ENCODE peak calls at places on chromosomes 11 and 22, in ten cellular contexts. U is SK-N-SH, F is sigmoid colon, Z is brain microvascular endothelial cell, A is progenitor cell of endocrine pancreas, B is lower leg skin, M is endothelial cell of umbilical vein, J is Peyer's patch, E is fibroblast of lung, X is Calu3. G is an unnamed sample.

GRCh38 chr11:45275823-45276222 is 10.3 kb downstream of the SYT13 start:
- DNase-seq in J (no peak), B (no peak), X (no peak), F (no peak), A (no peak), Z (no peak), U (no peak), M (no peak), E (no peak), G (no peak)

GRCh38 chr11:69524291-69524882 is 42.9 kb downstream of the LINC01488 start:
- DNase-seq in F (peak), X (peak), J (no peak), Z (no peak), M (no peak), U (no peak), A (no peak), E (peak), B (no peak), G (no peak)

GRCh38 chr11:2209900-2210321 is 38.3 kb upstream of the TH start:
- DNase-seq in U (no peak), F (peak), M (no peak), A (no peak), J (peak), B (peak), E (no peak), X (no peak), Z (no peak), G (no peak)

GRCh38 chr11:30046211-30046945 is 29.5 kb upstream of the KCNA4 start:
- DNase-seq in X (no peak), E (no peak), U (peak), J (no peak), A (no peak), Z (no peak), B (no peak), F (no peak), M (no peak), G (no peak)

GRCh38 chr11:85767277-85767676 is 43.7 kb downstream of the SYTL2 start:
- DNase-seq in B (no peak), F (no peak), X (no peak), A (no peak), E (no peak), Z (no peak), J (no peak), U (no peak), M (no peak), G (no peak)

GRCh38 chr11:69834811-69835800 is 15.9 kb upstream of the FGF3 start:
- DNase-seq in F (peak), Z (no peak), A (no peak), J (peak), B (no peak), X (no peak), E (peak), U (peak), M (no peak), G (no peak)

GRCh38 chr11:46238078-46238966 is 39.1 kb upstream of the CREB3L1 start:
- DNase-seq in E (peak), J (peak), B (peak), U (peak), Z (peak), X (peak), A (peak), M (peak), F (peak), G (peak)

GRCh38 chr11:47524200-47524874 is 28.6 kb downstream of the CELF1 start:
- DNase-seq in E (no peak), J (no peak), B (no peak), F (peak), X (no peak), U (peak), M (peak), Z (no peak), A (no peak), G (no peak)

GRCh38 chr11:10565493-10565892 is 3.0 kb downstream of the LYVE1 start:
- DNase-seq in Z (no peak), J (no peak), B (no peak), X (no peak), F (no peak), M (no peak), E (no peak), U (no peak), A (no peak), G (no peak)

GRCh38 chr22:36088292-36088691 is 59.7 kb upstream of the RBFOX2 start:
- DNase-seq in U (no peak), F (peak), A (no peak), Z (no peak), J (no peak), B (no peak), X (no peak), E (no peak), M (no peak), G (no peak)

GRCh38 chr22:49017769-49018330 is 809.8 kb downstream of the BRD1 start:
- DNase-seq in X (no peak), U (peak), E (no peak), B (no peak), F (peak), M (no peak), J (no peak), A (no peak), Z (no peak), G (no peak)

GRCh38 chr22:30813936-30814335 is 119.3 kb downstream of the OSBP2 start:
- DNase-seq in M (no peak), X (no peak), J (no peak), B (no peak), A (no peak), E (no peak), F (no peak), Z (no peak), U (no peak), G (no peak)

GRCh38 chr11:57649826-57650738 is at the start of gene YPEL4:
- DNase-seq in B (peak), A (no peak), E (peak), M (peak), X (peak), J (peak), U (peak), F (peak), Z (peak), G (no peak)

GRCh38 chr11:118572914-118573550 is 823 bp downstream of the ARCN1 start:
- DNase-seq in Z (peak), B (no peak), E (peak), A (no peak), J (no peak), M (peak), U (peak), X (no peak), F (no peak), G (no peak)

GRCh38 chr11:11876458-11876857 is 34.7 kb downstream of the USP47 start:
- DNase-seq in Z (peak), F (no peak), A (no peak), B (no peak), M (no peak), J (no peak), U (no peak), E (no peak), X (peak), G (peak)

GRCh38 chr11:10528121-10528520 is 12.9 kb downstream of the RNF141 start:
- DNase-seq in B (no peak), J (no peak), U (no peak), M (peak), F (no peak), E (no peak), A (no peak), Z (no peak), X (no peak), G (no peak)

GRCh38 chr11:64863381-64864060 is 14.9 kb downstream of the EHD1 start:
- DNase-seq in A (no peak), X (no peak), F (peak), M (no peak), Z (no peak), B (no peak), J (no peak), E (no peak), U (no peak), G (no peak)

GRCh38 chr11:4713241-4713640 is 8.7 kb downstream of the MMP26 start:
- DNase-seq in F (no peak), E (no peak), Z (peak), U (no peak), X (no peak), B (no peak), M (no peak), J (no peak), A (no peak), G (no peak)

GRCh38 chr11:44866301-44866700 is 84.4 kb downstream of the TP53I11 start:
- DNase-seq in B (no peak), U (no peak), M (no peak), A (no peak), J (no peak), X (no peak), F (no peak), E (no peak), Z (no peak), G (no peak)

GRCh38 chr22:30023099-30023498 is 57.2 kb upstream of the HORMAD2 start:
- DNase-seq in J (no peak), Z (no peak), B (no peak), M (no peak), E (no peak), F (no peak), X (no peak), A (no peak), U (no peak), G (no peak)

GRCh38 chr11:7604331-7604973 is 68.8 kb downstream of the CYB5R2 start:
- DNase-seq in Z (no peak), J (peak), E (no peak), F (no peak), U (no peak), A (no peak), B (no peak), M (peak), X (peak), G (no peak)

GRCh38 chr11:20043992-20044391 is 116.3 kb downstream of the DBX1 start:
- DNase-seq in F (no peak), Z (no peak), B (no peak), E (no peak), J (no peak), X (no peak), U (no peak), A (no peak), M (no peak), G (no peak)

GRCh38 chr11:43021466-43021865 is 290.3 kb upstream of the API5 start:
- DNase-seq in B (no peak), J (no peak), F (no peak), U (peak), E (no peak), Z (no peak), A (no peak), M (no peak), X (no peak), G (peak)
- TF ChIP-seq CTCF in B (no peak), J (no peak), F (no peak), U (no peak), E (no peak), Z (no peak), A (peak), M (no peak), X (no peak), G (peak)

DNA sequence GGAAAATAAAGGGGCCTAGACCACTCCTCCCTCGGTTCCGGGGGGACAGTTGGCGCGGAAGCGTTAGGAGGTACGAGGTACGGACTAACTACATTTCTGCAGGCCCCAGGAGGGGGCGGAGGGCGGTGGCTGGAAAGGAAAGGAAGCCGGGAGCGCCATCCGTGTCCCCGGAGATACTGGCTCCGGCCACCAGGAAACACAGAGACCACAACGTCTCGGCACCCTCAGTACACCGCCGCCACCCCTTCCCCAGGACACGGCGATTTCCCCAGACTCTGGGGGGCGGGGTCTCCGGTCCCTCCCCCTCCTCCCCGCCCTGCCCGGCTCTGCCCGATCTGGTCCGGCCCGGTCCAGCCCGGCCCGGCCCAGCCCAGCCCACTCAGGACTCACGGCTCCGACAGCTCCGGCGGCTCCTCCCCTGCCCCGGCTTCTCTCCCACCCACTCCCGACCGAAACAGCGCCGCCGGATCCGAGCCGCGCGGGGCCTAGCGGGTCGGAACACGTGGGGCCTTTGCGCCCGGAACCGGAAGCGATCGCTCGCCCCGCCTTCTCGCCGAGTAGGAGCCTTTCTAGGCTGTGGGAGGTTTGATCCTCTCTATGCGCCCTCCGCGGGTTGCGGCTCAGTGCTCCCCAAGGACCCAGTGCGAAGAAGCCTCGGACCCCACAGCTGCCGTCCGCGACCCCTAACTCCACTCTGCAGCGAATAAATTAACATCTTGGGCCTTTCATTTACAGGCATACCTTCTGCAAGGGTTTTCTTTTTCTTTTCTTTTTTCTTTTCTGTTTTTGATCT is at the start of gene ZNF202:
- DNase-seq in B (peak), X (peak), E (peak), U (peak), A (peak), Z (peak), J (peak), M (peak), F (peak), G (peak)
- TF ChIP-seq CTCF in B (no peak), X (no peak), E (peak), U (peak), A (peak), Z (peak), J (no peak), M (peak), F (no peak), G (peak)

DNA sequence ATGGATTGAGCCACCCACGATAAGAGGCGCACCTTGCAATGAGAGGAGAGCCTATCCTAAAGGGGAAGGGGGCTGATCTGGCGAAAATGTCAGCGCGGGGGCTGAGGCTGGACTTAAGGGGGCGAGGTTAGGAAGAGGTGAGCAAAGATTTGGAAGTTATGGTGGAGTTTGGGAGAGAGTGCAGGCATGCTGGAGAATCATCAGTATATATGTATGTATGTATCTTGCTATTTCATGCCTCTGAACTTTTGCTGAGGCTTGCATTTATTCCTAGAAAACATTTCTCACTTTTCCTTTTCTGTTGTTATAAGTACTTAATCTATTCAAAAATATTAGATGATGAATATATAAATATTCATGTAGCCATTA is 17.2 kb upstream of the THRSP start:
- DNase-seq in J (no peak), B (no peak), X (no peak), M (no peak), Z (no peak), A (no peak), U (no peak), F (no peak), E (no peak), G (no peak)
- TF ChIP-seq CTCF in J (no peak), B (no peak), X (no peak), M (no peak), Z (no peak), A (no peak), U (no peak), F (peak), E (no peak), G (no peak)

DNA sequence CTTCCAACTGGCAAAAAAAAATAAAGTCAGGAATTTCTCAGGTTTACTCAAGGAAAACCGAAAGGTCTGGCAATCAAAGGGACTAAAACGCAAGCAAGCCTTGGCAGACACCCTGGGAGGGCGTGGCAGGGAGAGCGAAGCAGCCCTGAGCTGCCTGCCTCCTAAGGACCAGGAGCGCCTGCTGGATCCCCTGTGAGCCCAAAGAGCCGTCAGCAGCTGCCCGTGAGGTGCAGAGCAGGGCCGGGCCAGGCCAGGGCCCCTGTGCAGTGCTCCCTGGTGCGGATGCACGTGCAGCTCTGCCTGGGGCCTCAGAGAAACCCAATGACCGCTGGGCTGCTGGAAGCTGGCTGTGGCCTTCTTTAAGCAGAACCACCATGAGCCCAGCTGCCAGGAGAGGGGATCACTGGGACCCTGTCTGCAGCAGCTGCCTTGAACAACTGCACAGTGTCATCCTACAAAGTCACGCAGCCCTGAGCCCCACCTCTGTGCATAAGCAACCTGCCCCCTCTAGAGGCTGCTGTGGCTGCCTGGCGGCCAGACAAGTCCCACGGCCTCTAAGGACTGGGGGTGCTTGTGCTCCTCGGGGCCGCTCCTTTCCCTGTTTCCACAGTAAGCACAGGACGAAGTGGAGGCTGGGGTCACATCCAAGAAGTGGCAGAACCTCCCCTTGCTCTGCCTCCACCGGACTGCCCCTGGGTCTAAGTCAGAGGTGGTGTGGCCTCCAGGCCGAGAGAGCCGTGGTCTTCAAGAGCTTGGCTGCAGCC is 29.2 kb upstream of the COMT start:
- DNase-seq in M (no peak), E (no peak), X (no peak), B (no peak), F (no peak), A (no peak), Z (no peak), U (no peak), J (no peak), G (no peak)
- TF ChIP-seq CTCF in M (no peak), E (no peak), X (no peak), B (no peak), F (no peak), A (peak), Z (peak), U (no peak), J (no peak), G (no peak)

DNA sequence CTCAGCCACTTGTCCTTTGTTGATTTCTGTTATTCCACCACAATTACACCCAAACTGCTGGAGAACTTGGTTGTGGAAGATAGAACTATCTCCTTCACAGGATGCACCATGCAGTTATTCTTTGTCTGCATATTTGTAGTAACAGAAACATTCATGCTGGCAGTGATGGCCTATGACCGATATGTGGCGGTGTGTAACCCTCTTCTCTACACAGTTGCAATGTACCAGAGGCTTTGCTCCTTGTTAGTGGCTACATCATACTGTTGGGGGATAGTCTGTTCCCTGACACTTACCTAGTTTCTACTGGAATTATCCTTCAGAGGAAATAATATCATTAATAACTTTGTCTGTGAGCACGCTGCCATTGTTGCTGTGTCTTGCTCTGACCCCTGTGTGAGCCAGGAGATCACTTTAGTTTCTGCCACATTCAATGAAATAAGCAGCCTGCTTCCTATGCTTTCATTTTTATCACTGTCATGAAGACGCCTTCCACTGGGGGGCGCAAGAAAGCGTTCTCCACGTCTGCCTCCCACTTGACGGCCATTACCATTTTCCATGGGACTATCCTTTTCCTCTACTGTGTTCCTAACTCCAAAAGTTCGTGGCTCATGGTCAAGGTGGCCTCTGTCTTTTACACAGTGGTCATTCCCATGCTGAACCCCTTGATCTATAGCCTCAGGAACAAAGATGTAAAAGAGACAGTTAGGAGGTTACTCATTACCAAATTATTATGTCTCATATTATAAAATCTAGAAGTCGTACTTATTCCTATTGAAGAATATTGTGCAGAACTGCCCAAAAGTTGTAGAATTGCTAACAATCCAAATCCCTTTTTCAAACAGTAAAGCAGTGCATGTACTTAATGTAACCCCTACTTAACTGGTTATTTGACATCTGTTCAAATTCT is 53.2 kb downstream of the OR4C6 start:
- DNase-seq in X (peak), U (peak), F (no peak), E (no peak), B (no peak), J (no peak), Z (no peak), A (no peak), M (no peak), G (no peak)
- TF ChIP-seq CTCF in X (no peak), U (peak), F (no peak), E (no peak), B (no peak), J (no peak), Z (peak), A (no peak), M (no peak), G (peak)

DNA sequence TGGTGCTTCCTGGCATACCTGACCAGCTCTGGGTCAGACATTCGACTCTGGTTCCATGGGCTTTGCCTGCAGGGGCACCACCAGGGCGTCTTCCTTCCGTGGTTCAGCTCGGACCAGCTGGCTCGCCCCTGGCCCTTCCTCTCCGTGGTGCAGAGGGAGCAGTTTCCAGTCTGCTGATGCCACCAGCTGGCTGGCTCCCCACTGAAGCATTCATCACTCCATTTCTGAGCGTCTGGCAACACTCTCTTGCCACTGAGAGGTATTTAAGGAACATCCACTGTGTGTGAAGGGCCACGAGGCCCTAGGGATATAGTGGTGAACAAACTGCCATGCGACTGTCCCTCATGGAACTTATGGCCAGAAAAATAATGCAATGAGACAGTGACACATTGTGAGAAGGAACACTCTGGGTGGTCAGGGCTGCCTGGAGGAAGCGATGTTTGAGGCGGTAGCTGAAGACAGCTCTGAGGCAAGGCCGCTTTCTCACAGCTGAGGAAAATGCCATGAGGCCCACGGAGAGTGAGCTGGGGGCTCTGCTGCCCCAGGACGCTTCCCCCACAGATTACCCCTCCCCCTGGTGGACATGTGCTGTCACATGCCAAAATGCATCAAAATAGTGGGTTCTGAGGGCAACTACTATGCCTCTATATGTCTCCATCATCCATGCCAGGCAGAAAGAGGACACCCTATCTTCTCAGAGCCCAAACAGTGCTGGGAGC is 44.9 kb upstream of the ARFGAP3 start:
- DNase-seq in U (no peak), M (no peak), X (no peak), A (no peak), B (no peak), J (no peak), Z (no peak), F (no peak), E (no peak), G (no peak)
- TF ChIP-seq CTCF in U (peak), M (peak), X (peak), A (peak), B (no peak), J (no peak), Z (peak), F (no peak), E (no peak), G (peak)

G was measured in Caco-2.